ENCODE peak calls at places on chromosome 7, in ten cellular contexts. J is transverse colon; W is tibial artery; A is naive thymus-derived CD4-positive, alpha-beta T cell; G is GM12878; C is effector memory CD4-positive, alpha-beta T cell; K is CD8-positive, alpha-beta memory T cell; E is aorta; M is CD8-positive, alpha-beta T cell; T is psoas muscle. O is an unnamed sample. For H3K9me3, the result is how much of the 10 kb centered on the place peaks cover.

GRCh38 chr7:16232273-16232672 is 189.1 kb downstream of the CRPPA start:
- DNase-seq in J (no peak), W (no peak), A (no peak), G (no peak), C (no peak), K (no peak), E (no peak), M (no peak), T (no peak), O (no peak)

GRCh38 chr7:142712617-142712957 is 36.7 kb upstream of the PRSS1 start:
- DNase-seq in J (no peak), W (no peak), A (no peak), G (no peak), C (no peak), K (no peak), E (no peak), M (no peak), T (no peak), O (no peak)

GRCh38 chr7:20804376-20804775 is 17.7 kb upstream of the SP8 start:
- DNase-seq in J (no peak), W (no peak), A (no peak), G (no peak), C (no peak), K (no peak), E (no peak), M (no peak), T (no peak), O (no peak)

GRCh38 chr7:75617634-75618234 is 121.0 kb downstream of the HIP1 start:
- DNase-seq in J (peak), W (peak), A (peak), G (peak), C (peak), K (peak), E (peak), M (peak), T (peak), O (no peak)

GRCh38 chr7:70271617-70272081 is 673.4 kb downstream of the AUTS2 start:
- DNase-seq in J (no peak), W (no peak), A (no peak), G (no peak), C (no peak), K (no peak), E (no peak), M (no peak), T (no peak), O (no peak)

GRCh38 chr7:30510124-30511074 is 5.8 kb upstream of the GGCT start:
- DNase-seq in J (peak), W (no peak), A (peak), G (no peak), C (peak), K (peak), E (no peak), M (peak), T (no peak), O (no peak)

GRCh38 chr7:88254721-88255120 is 34.9 kb upstream of the SRI start:
- DNase-seq in J (no peak), W (no peak), A (no peak), G (no peak), C (no peak), K (no peak), E (no peak), M (no peak), T (no peak), O (no peak)

GRCh38 chr7:149292101-149292823 is 30.3 kb downstream of the ZNF783 start:
- DNase-seq in J (no peak), W (no peak), A (no peak), G (no peak), C (no peak), K (no peak), E (peak), M (no peak), T (no peak), O (no peak)

GRCh38 chr7:134329614-134330316 is 13.0 kb upstream of the SLC35B4 start:
- DNase-seq in J (no peak), W (no peak), A (no peak), G (no peak), C (no peak), K (no peak), E (no peak), M (no peak), T (no peak), O (no peak)

GRCh38 chr7:108004220-108005142 is 1.5 kb upstream of the LAMB1 start:
- DNase-seq in J (no peak), W (no peak), A (no peak), G (no peak), C (no peak), K (no peak), E (no peak), M (no peak), T (no peak), O (no peak)

GRCh38 chr7:5360451-5360850 is 63.2 kb downstream of the TNRC18 start:
- DNase-seq in J (peak), W (no peak), A (no peak), G (no peak), C (no peak), K (no peak), E (no peak), M (no peak), T (no peak), O (no peak)

GRCh38 chr7:3880221-3880935 is 579.3 kb downstream of the SDK1 start:
- DNase-seq in J (no peak), W (no peak), A (no peak), G (no peak), C (no peak), K (no peak), E (no peak), M (no peak), T (no peak), O (no peak)

GRCh38 chr7:73984481-73985205 is 43.3 kb upstream of the ELN start:
- DNase-seq in J (no peak), W (no peak), A (no peak), G (no peak), C (no peak), K (no peak), E (peak), M (no peak), T (no peak), O (no peak)

GRCh38 chr7:12884856-12885440 is 197.5 kb downstream of the ARL4A start:
- DNase-seq in J (no peak), W (no peak), A (no peak), G (no peak), C (no peak), K (no peak), E (no peak), M (no peak), T (no peak), O (no peak)

GRCh38 chr7:101179117-101179779 is 845 bp downstream of the NAT16 start:
- DNase-seq in J (no peak), W (no peak), A (no peak), G (no peak), C (no peak), K (no peak), E (no peak), M (no peak), T (no peak), O (no peak)

GRCh38 chr7:157989611-157990010 is 598.0 kb downstream of the PTPRN2 start:
- DNase-seq in J (no peak), W (peak), A (no peak), G (no peak), C (no peak), K (no peak), E (peak), M (no peak), T (no peak), O (no peak)

GRCh38 chr7:157991351-157991750 is 596.3 kb downstream of the PTPRN2 start:
- DNase-seq in J (peak), W (no peak), A (no peak), G (no peak), C (no peak), K (no peak), E (peak), M (no peak), T (no peak), O (no peak)

GRCh38 chr7:157991761-157992160 is 595.9 kb downstream of the PTPRN2 start:
- DNase-seq in J (no peak), W (no peak), A (no peak), G (no peak), C (no peak), K (no peak), E (peak), M (no peak), T (no peak), O (no peak)

GRCh38 chr7:157990878-157991250 is 596.8 kb downstream of the PTPRN2 start:
- DNase-seq in J (no peak), W (peak), A (no peak), G (no peak), C (no peak), K (no peak), E (peak), M (no peak), T (no peak), O (no peak)

DNA sequence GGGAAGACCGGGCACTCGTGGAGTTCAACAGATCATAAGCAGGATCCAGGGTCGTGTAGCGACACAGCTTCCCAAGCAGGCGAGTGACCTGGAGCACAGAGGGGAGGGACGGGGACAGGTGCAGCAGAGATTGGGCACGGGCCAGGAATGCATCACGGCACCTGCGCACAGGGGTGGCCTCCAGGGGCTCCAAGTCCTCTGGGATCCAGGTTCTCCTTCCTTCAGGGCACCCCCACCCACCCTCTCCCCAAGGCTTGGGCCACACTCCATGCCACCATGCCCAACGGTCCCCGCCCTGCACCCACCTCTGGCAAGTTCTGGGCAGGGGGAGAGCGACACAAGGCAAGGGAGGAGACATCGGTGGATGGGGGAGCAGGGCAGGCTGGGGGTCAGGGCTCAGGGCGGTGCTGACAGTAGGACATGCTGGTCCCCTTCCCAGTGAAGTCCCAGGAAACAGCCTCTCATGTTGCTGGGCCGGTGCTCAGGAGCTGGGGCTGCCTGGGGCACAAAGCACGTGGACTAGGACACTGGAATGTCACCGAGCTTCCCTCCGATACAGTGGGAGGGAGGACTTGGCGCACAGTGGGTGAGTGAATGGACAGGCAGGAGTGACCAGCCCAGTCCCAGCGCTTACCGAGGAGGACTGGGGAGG is 597.3 kb downstream of the PTPRN2 start:
- DNase-seq in J (no peak), W (peak), A (no peak), G (no peak), C (no peak), K (no peak), E (peak), M (no peak), T (no peak), O (no peak)
- H3K9me3 ChIP-seq in J (under half), W (under half), A (under half), G (under half), C (under half), K (under half), E (under half), M (under half), T (under half), O (under half)

DNA sequence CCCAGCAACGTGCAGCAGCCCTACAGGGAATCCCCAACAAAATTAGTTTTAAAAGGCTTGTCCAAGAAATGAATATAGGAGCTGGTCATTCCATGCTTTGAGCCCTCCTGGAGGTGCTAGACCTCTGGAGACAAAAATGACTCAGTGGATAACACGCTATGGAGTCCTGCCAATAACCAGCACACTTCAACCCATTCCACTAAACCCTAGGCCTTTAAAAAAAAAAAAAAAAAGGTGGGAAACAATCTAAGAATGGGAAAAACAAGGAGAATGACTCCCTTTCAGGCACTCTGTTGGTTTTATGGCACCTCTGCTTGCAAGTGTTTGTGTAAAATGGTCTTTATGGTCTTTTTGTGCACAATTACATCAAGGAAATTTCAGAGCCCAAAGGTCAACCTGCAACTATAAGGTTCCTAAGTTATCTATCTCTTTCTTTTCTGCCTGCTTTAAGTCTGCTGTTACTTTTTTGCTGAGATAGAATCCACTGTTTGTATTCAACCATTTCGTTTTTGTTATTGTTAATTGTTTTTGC is 21.3 kb downstream of the AVL9 start:
- DNase-seq in J (peak), W (no peak), A (no peak), G (no peak), C (no peak), K (no peak), E (no peak), M (no peak), T (no peak), O (no peak)
- H3K9me3 ChIP-seq in J (under half), W (under half), A (under half), G (under half), C (under half), K (under half), E (under half), M (under half), T (under half), O (under half)

GRCh38 chr7:63968629-63969028 is 30.0 kb upstream of the ZNF722 start:
- DNase-seq in J (no peak), W (no peak), A (no peak), G (no peak), C (no peak), K (no peak), E (no peak), M (no peak), T (no peak), O (no peak)
- H3K9me3 ChIP-seq in J (under half), W (under half), A (under half), G (under half), C (under half), K (under half), E (under half), M (under half), T (under half), O (under half)

GRCh38 chr7:138223402-138223872 is 147.2 kb downstream of the AKR1D1 start:
- DNase-seq in J (no peak), W (no peak), A (no peak), G (no peak), C (no peak), K (no peak), E (no peak), M (no peak), T (no peak), O (no peak)
- H3K9me3 ChIP-seq in J (under half), W (under half), A (under half), G (under half), C (under half), K (under half), E (under half), M (under half), T (under half), O (under half)

GRCh38 chr7:152969335-152969734 is 209.8 kb downstream of the ACTR3B start:
- DNase-seq in J (no peak), W (no peak), A (no peak), G (no peak), C (no peak), K (no peak), E (no peak), M (no peak), T (no peak), O (no peak)
- H3K9me3 ChIP-seq in J (under half), W (under half), A (under half), G (under half), C (under half), K (under half), E (under half), M (under half), T (under half), O (under half)

GRCh38 chr7:158042156-158042880 is 545.3 kb downstream of the PTPRN2 start:
- DNase-seq in J (no peak), W (peak), A (no peak), G (no peak), C (no peak), K (no peak), E (peak), M (no peak), T (no peak), O (no peak)
- H3K9me3 ChIP-seq in J (under half), W (under half), A (under half), G (under half), C (under half), K (under half), E (under half), M (under half), T (under half), O (under half)

GRCh38 chr7:64874562-64875250 is 28.4 kb upstream of the ZNF273 start:
- DNase-seq in J (no peak), W (peak), A (no peak), G (no peak), C (no peak), K (no peak), E (peak), M (no peak), T (no peak), O (no peak)
- H3K9me3 ChIP-seq in J (under half), W (under half), A (under half), G (under half), C (under half), K (under half), E (under half), M (under half), T (under half), O (under half)

GRCh38 chr7:69019437-69019836 is 578.8 kb upstream of the AUTS2 start:
- DNase-seq in J (no peak), W (no peak), A (no peak), G (no peak), C (no peak), K (no peak), E (no peak), M (no peak), T (no peak), O (no peak)
- H3K9me3 ChIP-seq in J (under half), W (under half), A (under half), G (under half), C (under half), K (under half), E (under half), M (under half), T (under half), O (under half)

GRCh38 chr7:157859915-157860314 is 523.1 kb downstream of the DNAJB6 start:
- DNase-seq in J (no peak), W (no peak), A (no peak), G (no peak), C (no peak), K (no peak), E (peak), M (no peak), T (no peak), O (no peak)

GRCh38 chr7:157856873-157857577 is 520.2 kb downstream of the DNAJB6 start:
- DNase-seq in J (no peak), W (no peak), A (no peak), G (no peak), C (no peak), K (no peak), E (peak), M (no peak), T (no peak), O (no peak)

GRCh38 chr7:157855452-157856213 is 518.8 kb downstream of the DNAJB6 start:
- DNase-seq in J (no peak), W (no peak), A (no peak), G (no peak), C (no peak), K (no peak), E (peak), M (no peak), T (no peak), O (no peak)

GRCh38 chr7:157855016-157855415 is 518.2 kb downstream of the DNAJB6 start:
- DNase-seq in J (no peak), W (no peak), A (no peak), G (no peak), C (no peak), K (no peak), E (peak), M (no peak), T (no peak), O (no peak)

GRCh38 chr7:157857578-157858075 is 520.8 kb downstream of the DNAJB6 start:
- DNase-seq in J (no peak), W (no peak), A (no peak), G (no peak), C (no peak), K (no peak), E (peak), M (no peak), T (no peak), O (no peak)
- H3K9me3 ChIP-seq in J (under half), W (under half), A (under half), G (under half), C (under half), K (under half), E (under half), M (under half), T (under half), O (under half)

GRCh38 chr7:43215061-43215460 is 102.6 kb downstream of the HECW1 start:
- DNase-seq in J (no peak), W (no peak), A (no peak), G (no peak), C (no peak), K (no peak), E (no peak), M (no peak), T (no peak), O (no peak)
- H3K9me3 ChIP-seq in J (under half), W (under half), A (under half), G (under half), C (under half), K (under half), E (under half), M (under half), T (under half), O (under half)